ENCODE peak calls at places on chromosomes 16 and 17, in eight cellular contexts. Y is neural progenitor cell, T is GM23338, H is hepatocyte, K is PC-3, C is SK-N-SH, U is MM.1S, N is OCI-LY7. X is an unnamed sample.
A peak's percentile ranks its signal among the peaks of the same experiment; 100 is the strongest.

GRCh38 chr17:27807567-27808470 is 7.5 kb upstream of the NOS2 start:
- DNase-seq in Y (no peak), N (peak; percentile 11), C (no peak), K (no peak), H (peak; percentile 55), U (peak; percentile 95), T (no peak), X (no peak)

GRCh38 chr17:50558955-50559614 is 1.4 kb upstream of the CACNA1G start:
- DNase-seq in C (no peak), N (no peak), K (no peak), H (peak; percentile 62), U (no peak), Y (peak; percentile 86), T (peak; percentile 92), X (no peak)

GRCh38 chr17:79651751-79652150 is 40.9 kb upstream of the RBFOX3 start:
- DNase-seq in U (no peak), T (no peak), C (peak; percentile 17), Y (no peak), H (no peak), N (no peak), K (no peak), X (no peak)

GRCh38 chr17:17975441-17975840 is 2.8 kb downstream of the DRC3 start:
- DNase-seq in N (no peak), Y (no peak), H (no peak), T (no peak), K (no peak), U (no peak), C (no peak), X (no peak)

GRCh38 chr16:30651124-30652004 is 604 bp downstream of the PRR14 start:
- DNase-seq in N (peak; percentile 87), T (peak; percentile 72), C (peak; percentile 88), Y (peak; percentile 84), K (peak; percentile 64), H (peak; percentile 90), U (peak; percentile 88), X (peak; percentile 87)

GRCh38 chr16:72149676-72150464 is 22.1 kb downstream of the PMFBP1 start:
- DNase-seq in Y (peak; percentile 46), T (peak; percentile 52), K (no peak), U (peak; percentile 14), N (no peak), H (no peak), C (no peak), X (no peak)

GRCh38 chr17:3799181-3799627 is 1.8 kb downstream of the ITGAE start:
- DNase-seq in H (no peak), Y (peak; percentile 43), C (no peak), K (no peak), N (no peak), U (no peak), T (no peak), X (no peak)

GRCh38 chr16:630815-631405 is at the start of gene WFIKKN1:
- DNase-seq in H (no peak), Y (peak; percentile 98), K (no peak), N (no peak), T (peak; percentile 78), U (no peak), C (peak; percentile 71), X (peak; percentile 26)

GRCh38 chr16:17312100-17312732 is 158.5 kb downstream of the XYLT1 start:
- DNase-seq in K (no peak), Y (no peak), U (no peak), H (peak; percentile 35), T (no peak), C (no peak), N (no peak), X (no peak)

GRCh38 chr16:75483222-75483621 is 12.0 kb downstream of the CHST6 start:
- DNase-seq in Y (no peak), T (no peak), H (no peak), C (no peak), U (no peak), K (peak; percentile 96), N (no peak), X (no peak)

GRCh38 chr16:67016143-67016542 is 12.8 kb upstream of the CBFB start:
- DNase-seq in K (no peak), T (no peak), N (no peak), H (no peak), C (no peak), U (no peak), Y (no peak), X (no peak)

GRCh38 chr17:77585142-77585860 is 373.2 kb upstream of the TNRC6C start:
- DNase-seq in H (no peak), C (no peak), K (peak; percentile 9), T (no peak), N (no peak), Y (no peak), U (no peak), X (no peak)

GRCh38 chr16:31427441-31428276 is 501 bp downstream of the COX6A2 start:
- DNase-seq in C (peak; percentile 93), Y (no peak), U (no peak), N (no peak), K (no peak), H (peak; percentile 11), T (peak; percentile 55), X (peak; percentile 75)

GRCh38 chr17:75047398-75048098 is 523 bp downstream of the KCTD2 start:
- DNase-seq in T (peak; percentile 30), U (peak; percentile 19), C (no peak), H (peak; percentile 50), N (peak; percentile 47), K (no peak), Y (peak; percentile 63), X (peak; percentile 48)

GRCh38 chr16:88993006-88993787 is 16.2 kb upstream of the CBFA2T3 start:
- DNase-seq in U (no peak), H (no peak), T (no peak), K (no peak), Y (peak; percentile 55), N (peak; percentile 67), C (no peak), X (no peak)

GRCh38 chr16:17379121-17379571 is 91.6 kb downstream of the XYLT1 start:
- DNase-seq in Y (no peak), K (no peak), C (peak; percentile 52), T (no peak), U (no peak), N (no peak), H (peak; percentile 28), X (peak; percentile 70)

GRCh38 chr17:62746941-62747340 is 61.2 kb downstream of the MARCHF10 start:
- DNase-seq in C (no peak), U (no peak), H (no peak), Y (no peak), K (no peak), T (no peak), N (no peak), X (peak; percentile 28)

DNA sequence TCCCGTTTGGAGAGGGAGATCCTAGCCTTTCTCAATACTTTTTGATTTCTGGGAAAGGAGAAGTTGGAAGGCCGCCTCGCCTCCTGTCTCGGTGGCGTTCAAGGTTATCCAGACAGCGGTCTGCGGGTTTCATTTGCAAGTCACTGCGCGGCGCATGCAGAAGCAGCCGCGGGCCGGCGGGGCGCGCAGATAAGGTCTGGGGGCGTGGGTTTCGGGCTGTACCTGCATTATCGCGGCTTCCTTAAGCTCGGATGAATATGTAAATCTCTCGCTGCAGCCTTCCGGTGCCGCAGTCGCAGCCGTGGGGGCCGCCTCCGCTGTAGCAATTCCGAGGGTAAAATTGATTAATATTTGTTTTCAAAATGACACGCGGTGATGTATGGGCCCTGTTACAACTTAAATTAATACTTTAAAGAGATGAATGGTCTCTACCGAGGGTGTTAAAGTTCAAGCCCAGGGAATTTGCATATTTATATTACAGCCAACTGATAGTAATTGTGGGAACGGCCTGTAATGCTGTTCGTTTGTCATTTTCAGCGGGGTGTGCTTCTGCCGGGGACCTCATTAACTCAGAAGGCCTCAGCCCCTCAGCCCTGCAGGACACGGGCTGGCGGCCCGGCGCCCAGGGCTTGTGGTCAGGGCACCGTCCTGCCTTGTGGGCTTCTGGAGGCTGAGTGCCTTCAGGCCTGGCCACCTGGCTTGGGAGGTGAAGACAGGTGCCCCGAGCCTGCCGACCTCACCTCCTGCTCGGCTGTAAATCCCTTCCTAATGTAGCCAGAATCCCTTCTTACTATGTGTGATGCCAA is 99.4 kb downstream of the CYLD start:
- DNase-seq in T (peak; percentile 78), C (no peak), U (no peak), N (no peak), H (no peak), K (no peak), Y (peak; percentile 13), X (peak; percentile 13)
- TF ChIP-seq EZH2phosphoT487 in T (no peak), C (no peak), U (no peak), N (no peak), H (no peak), K (no peak), Y (no peak), X (no peak)

GRCh38 chr16:11706180-11706742 is 36.4 kb downstream of the TXNDC11 start:
- DNase-seq in Y (no peak), T (no peak), N (peak; percentile 45), C (no peak), K (no peak), H (no peak), U (peak; percentile 88), X (peak; percentile 27)
- H3K4me3 ChIP-seq in Y (no peak overlapping the region), T (no peak overlapping the region), N (no peak overlapping the region), C (no peak overlapping the region), K (no peak overlapping the region), H (no peak overlapping the region), U (no peak overlapping the region), X (no peak overlapping the region)

DNA sequence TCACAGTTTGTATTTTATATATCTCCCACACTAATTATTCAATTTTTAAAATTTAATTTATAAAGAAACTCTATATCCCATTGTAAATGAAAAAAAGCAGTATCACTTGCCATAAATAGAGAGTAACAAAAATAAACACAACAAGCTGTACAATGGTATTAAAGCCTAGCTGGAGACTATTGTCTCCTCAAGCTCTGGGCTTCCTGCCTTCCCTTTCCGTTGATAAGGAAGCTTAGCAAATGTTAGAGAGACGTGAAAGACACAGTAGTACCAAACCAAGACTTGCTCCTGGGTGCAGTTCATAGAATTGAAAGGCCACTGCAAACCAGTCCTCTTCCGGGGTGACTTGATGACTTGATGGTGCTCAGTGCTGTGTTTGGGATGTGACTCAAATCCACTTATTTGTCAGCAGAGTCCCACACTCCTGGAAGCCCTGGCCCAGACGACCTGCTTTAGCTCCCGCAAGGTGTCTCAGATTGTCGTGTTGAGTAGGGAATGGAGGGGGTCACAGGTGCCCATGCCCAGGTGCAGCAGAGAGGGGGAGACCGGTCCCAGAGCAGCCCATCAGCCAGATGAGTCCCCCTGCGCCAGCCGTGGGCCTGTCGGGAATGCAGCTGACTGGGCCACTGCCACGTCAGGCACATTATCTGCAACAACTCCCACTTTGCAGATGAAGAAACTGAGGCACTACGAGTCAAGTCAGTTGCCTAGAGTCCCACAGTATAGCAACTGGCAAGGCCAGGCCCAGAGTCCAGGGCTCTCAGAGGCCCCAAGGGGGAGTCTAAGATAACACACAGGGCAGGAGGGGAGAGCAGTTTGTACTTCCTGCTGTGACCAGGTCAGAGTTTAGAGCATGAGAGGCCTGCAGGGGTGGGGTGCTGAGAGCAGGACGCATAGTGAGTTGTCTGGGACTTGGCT is 40.5 kb downstream of the PSME3IP1 start:
- DNase-seq in H (no peak), N (no peak), K (no peak), Y (no peak), C (no peak), U (no peak), T (no peak), X (no peak)
- H2AFZ ChIP-seq in H (no peak overlapping the region), N (no peak overlapping the region), K (no peak overlapping the region), Y (no peak overlapping the region), C (no peak overlapping the region), U (no peak overlapping the region), T (no peak overlapping the region), X (no peak overlapping the region)

DNA sequence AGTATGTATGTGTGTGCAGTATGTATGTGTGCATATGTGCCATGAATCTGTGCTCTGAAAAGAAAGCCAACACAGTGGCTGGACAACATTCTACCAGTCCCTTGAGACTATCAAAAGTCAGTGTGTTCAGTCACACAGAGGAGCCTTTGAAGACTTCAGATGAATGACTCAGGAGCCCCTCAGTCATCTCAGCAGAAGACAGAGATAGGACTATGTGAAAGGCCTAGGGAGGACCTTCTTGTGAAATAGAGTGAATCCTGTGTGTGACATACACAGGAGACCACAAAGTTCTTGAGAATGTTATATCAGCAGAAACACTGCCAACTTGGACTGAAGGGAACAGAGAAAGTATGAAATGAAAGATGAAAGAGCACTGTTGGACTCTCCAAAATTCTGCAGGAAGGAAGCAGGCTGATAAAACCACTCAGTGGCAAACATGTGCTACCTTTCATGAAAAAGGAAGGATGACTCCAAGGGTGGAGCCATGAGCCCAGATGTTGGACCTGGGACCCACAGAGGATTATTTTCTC is 108.4 kb downstream of the METRNL start:
- DNase-seq in H (no peak), N (no peak), C (no peak), T (no peak), U (no peak), K (no peak), Y (no peak), X (peak; percentile 17)
- TF ChIP-seq EZH2phosphoT487 in H (no peak), N (no peak), C (no peak), T (no peak), U (no peak), K (no peak), Y (no peak), X (no peak)

X was measured in GM23248.